ENCODE peak calls at places on chromosome 5, in eight cellular contexts. G, K, R, M, D, Q, P and X are unnamed samples.

GRCh38 chr5:138372653-138373052 is 20.2 kb downstream of the KDM3B start:
- DNase-seq in G (no peak), K (no peak), R (no peak), M (no peak), D (no peak), Q (no peak), P (no peak), X (no peak)

GRCh38 chr5:177356756-177357458 is 817 bp upstream of the RGS14 start:
- DNase-seq in G (no peak), K (no peak), R (no peak), M (no peak), D (no peak), Q (no peak), P (no peak), X (no peak)

GRCh38 chr5:128494516-128494915 is 43.5 kb downstream of the FBN2 start:
- DNase-seq in G (no peak), K (no peak), R (no peak), M (no peak), D (no peak), Q (no peak), P (no peak), X (no peak)

GRCh38 chr5:156479864-156480263 is 152.9 kb downstream of the SGCD start:
- DNase-seq in G (peak), K (no peak), R (no peak), M (no peak), D (no peak), Q (no peak), P (no peak), X (no peak)

GRCh38 chr5:17897776-17898175 is 263.5 kb downstream of the TAF11L14 start:
- DNase-seq in G (no peak), K (no peak), R (no peak), M (no peak), D (no peak), Q (no peak), P (no peak), X (no peak)

GRCh38 chr5:107361945-107362344 is 308.8 kb downstream of the EFNA5 start:
- DNase-seq in G (no peak), K (no peak), R (no peak), M (no peak), D (no peak), Q (no peak), P (peak), X (no peak)

GRCh38 chr5:38670878-38671277 is 114.4 kb upstream of the LIFR start:
- DNase-seq in G (no peak), K (no peak), R (no peak), M (no peak), D (no peak), Q (no peak), P (no peak), X (no peak)

GRCh38 chr5:141811287-141812155 is 66.7 kb downstream of the PCDH1 start:
- DNase-seq in G (peak), K (no peak), R (peak), M (peak), D (no peak), Q (no peak), P (no peak), X (peak)

GRCh38 chr5:80387063-80387768 is 20.6 kb upstream of the ZFYVE16 start:
- DNase-seq in G (no peak), K (no peak), R (no peak), M (no peak), D (no peak), Q (no peak), P (no peak), X (no peak)

GRCh38 chr5:44814761-44815160 is 6.0 kb downstream of the MRPS30 start:
- DNase-seq in G (no peak), K (no peak), R (no peak), M (no peak), D (no peak), Q (no peak), P (no peak), X (no peak)

GRCh38 chr5:174910245-174910737 is 185.9 kb downstream of the MSX2 start:
- DNase-seq in G (peak), K (peak), R (peak), M (peak), D (no peak), Q (peak), P (peak), X (peak)

GRCh38 chr5:169828385-169828784 is 151.9 kb downstream of the INSYN2B start:
- DNase-seq in G (no peak), K (no peak), R (no peak), M (no peak), D (no peak), Q (no peak), P (no peak), X (no peak)

GRCh38 chr5:120108586-120109254 is 355.4 kb upstream of the PRR16 start:
- DNase-seq in G (no peak), K (no peak), R (no peak), M (no peak), D (no peak), Q (no peak), P (no peak), X (no peak)

GRCh38 chr5:14868771-14869170 is 2.8 kb downstream of the ANKH start:
- DNase-seq in G (no peak), K (no peak), R (no peak), M (no peak), D (no peak), Q (peak), P (no peak), X (no peak)

GRCh38 chr5:14871084-14871572 is 450 bp downstream of the ANKH start:
- DNase-seq in G (peak), K (no peak), R (peak), M (no peak), D (no peak), Q (peak), P (peak), X (peak)

GRCh38 chr5:14869286-14870164 is 2.1 kb downstream of the ANKH start:
- DNase-seq in G (peak), K (no peak), R (no peak), M (no peak), D (no peak), Q (no peak), P (no peak), X (no peak)

GRCh38 chr5:14871573-14872069 is at the start of gene ANKH:
- DNase-seq in G (peak), K (peak), R (peak), M (peak), D (peak), Q (peak), P (peak), X (peak)

GRCh38 chr5:14870347-14871083 is 1.1 kb downstream of the ANKH start:
- DNase-seq in G (peak), K (no peak), R (peak), M (no peak), D (no peak), Q (peak), P (no peak), X (peak)
- TF ChIP-seq CTCF in G (no peak), K (peak), R (no peak), M (no peak), D (no peak), Q (no peak), P (no peak), X (peak)

GRCh38 chr5:71932131-71932635 is 175.1 kb upstream of the MAP1B start:
- DNase-seq in G (no peak), K (no peak), R (no peak), M (no peak), D (no peak), Q (no peak), P (no peak), X (no peak)

GRCh38 chr5:71937906-71938698 is 169.2 kb upstream of the MAP1B start:
- DNase-seq in G (no peak), K (no peak), R (no peak), M (no peak), D (no peak), Q (no peak), P (no peak), X (no peak)

DNA sequence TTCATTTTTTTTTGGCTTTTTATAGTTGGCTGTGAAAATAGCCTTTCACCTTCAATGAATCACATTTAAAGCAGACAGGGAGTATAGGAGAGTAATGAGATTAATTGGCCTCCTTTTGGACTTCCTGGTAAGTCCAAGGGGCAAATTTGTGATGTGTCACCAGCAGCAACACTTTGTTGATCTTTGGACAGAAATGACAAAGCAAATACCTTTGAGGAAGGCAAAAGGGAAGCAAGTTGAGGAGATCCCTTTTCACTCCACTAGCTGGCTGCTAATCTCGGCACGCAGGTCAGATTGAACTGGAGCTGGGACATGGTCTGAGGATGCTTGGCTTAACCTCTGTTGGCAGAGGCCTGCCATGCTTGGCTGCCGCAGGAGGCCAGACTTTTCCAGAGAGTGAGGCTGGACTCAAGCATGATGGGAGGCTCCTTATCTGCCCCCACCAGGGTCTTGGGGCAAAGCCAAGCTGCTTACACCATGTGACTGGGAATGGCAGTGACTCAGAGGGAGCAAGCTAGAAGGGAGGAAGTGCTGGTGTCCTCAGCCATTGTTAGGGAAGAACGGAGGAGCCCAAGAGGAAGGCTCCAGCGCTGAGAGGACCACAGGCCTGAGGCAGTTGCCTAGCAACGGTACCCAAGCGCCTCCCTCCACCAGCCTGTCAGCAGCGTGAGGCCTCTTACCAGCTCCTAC is 174.5 kb upstream of the MAP1B start:
- DNase-seq in G (no peak), K (peak), R (no peak), M (peak), D (peak), Q (peak), P (peak), X (no peak)
- TF ChIP-seq CTCF in G (no peak), K (peak), R (no peak), M (no peak), D (no peak), Q (no peak), P (no peak), X (no peak)

DNA sequence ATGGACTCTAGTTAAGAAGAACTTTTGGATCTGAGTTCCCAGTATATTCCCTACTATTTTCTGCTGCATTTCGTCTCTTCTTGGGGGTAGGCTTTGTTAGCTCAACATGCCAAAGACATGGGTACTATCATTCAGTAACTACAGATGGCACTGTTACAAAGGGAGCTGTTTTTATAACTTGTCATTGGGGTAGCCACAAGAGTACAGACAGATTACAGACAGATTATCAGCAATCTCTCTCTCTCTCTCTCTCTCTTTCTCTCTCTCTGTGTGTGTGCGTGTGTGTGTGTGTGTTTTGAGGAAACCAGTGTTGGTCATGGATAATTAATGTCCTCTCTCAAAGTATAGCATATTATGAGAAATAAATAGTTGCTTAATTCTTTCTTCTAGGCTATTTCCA is 116.1 kb downstream of the WDR70 start:
- DNase-seq in G (no peak), K (peak), R (no peak), M (no peak), D (peak), Q (no peak), P (no peak), X (no peak)
- TF ChIP-seq CTCF in G (no peak), K (peak), R (no peak), M (peak), D (peak), Q (no peak), P (no peak), X (no peak)

GRCh38 chr5:126369995-126370731 is 53.0 kb upstream of the GRAMD2B start:
- DNase-seq in G (no peak), K (no peak), R (no peak), M (peak), D (peak), Q (no peak), P (no peak), X (no peak)
- TF ChIP-seq CTCF in G (no peak), K (peak), R (no peak), M (peak), D (peak), Q (peak), P (no peak), X (no peak)

DNA sequence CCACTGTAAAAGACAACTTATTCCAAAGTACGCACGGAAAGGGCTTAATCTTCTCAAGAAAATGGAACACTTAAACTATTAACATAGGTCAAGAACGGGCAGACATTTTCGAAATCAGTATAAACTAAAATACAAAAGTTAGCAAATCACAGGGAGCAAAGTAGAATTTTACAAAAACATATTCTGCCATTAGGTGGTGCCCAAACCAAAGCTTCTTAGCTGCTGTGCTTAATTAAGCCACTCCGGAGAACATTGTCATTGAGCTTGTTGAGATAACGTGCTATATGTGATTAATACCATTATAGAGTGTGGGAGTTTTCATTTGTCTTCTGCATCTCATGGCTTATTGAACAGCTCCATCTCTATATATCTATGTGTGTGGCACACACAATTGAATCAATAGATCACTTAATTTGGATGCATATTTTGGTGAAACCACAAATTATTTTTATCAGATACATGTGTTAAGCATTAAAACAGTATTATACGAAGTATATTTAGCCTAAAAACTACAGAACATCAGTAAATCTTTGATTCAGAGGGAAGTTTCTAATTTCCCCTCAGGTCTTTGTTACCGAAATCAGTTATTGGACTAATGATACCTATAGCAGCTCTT is 23.4 kb downstream of the UBLCP1 start:
- DNase-seq in G (no peak), K (no peak), R (no peak), M (peak), D (peak), Q (no peak), P (no peak), X (no peak)
- TF ChIP-seq CTCF in G (peak), K (peak), R (peak), M (peak), D (peak), Q (peak), P (peak), X (peak)

DNA sequence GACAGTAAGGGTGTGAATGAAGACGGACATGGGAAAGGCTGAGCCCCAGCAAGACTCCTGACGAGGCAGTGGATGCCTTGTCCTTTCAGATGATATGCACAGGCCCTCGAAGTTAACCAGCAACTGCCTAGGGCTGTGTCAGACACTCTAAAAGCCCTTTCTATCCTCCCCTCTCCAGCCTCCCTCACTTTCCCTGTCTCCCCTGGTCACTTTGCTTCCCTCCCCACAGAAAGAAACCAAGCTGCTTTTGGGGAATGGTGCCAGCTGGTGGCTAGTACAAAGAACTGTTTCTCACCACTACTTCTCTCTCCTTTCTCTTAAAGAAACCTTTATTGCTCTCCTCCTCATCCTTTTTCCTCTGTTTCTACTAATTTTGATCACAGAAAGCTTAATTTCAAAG is 21.4 kb downstream of the LHFPL2 start:
- DNase-seq in G (no peak), K (no peak), R (no peak), M (no peak), D (no peak), Q (no peak), P (no peak), X (no peak)
- TF ChIP-seq CTCF in G (no peak), K (peak), R (no peak), M (peak), D (peak), Q (no peak), P (peak), X (no peak)

DNA sequence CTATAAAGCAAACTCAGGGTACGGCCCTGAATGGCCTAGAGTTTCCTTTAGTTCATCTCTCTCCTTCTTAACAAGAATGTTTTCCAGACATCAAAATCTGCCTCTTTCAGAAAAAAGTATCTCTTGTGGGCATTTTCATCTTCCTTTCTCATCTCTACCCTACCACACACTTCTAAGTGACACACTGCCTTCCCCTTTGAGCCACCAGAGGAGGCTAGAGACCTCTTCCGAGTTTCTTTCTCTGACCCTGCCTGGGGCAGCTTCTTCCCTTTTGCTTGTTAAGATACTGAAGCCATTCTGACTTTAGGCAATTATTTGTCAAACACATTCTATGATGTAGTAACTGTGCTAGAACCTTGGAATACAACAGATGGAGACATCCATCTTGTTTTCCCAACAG is 8.7 kb upstream of the SV2C start:
- DNase-seq in G (peak), K (no peak), R (peak), M (peak), D (no peak), Q (peak), P (no peak), X (peak)
- TF ChIP-seq CTCF in G (peak), K (peak), R (peak), M (no peak), D (no peak), Q (peak), P (peak), X (peak)